ENCODE peak calls at places on chromosomes 7 and 10, in four cellular contexts. A is astrocyte of the cerebellum, U is dorsolateral prefrontal cortex, T is astrocyte of the spinal cord. I is an unnamed sample.

GRCh38 chr10:132829403-132829802 is 43.5 kb upstream of the NKX6-2 start:
- DNase-seq in A (no peak), U (no peak), T (no peak), I (no peak)

GRCh38 chr10:105742184-105742583 is 1101.1 kb downstream of the SORCS3 start:
- DNase-seq in A (no peak), U (no peak), T (peak), I (peak)

GRCh38 chr10:29619273-29619672 is 15.5 kb downstream of the SVIL start:
- DNase-seq in A (no peak), U (no peak), T (peak), I (no peak)

GRCh38 chr7:129163875-129164544 is 19.5 kb downstream of the TSPAN33 start:
- DNase-seq in A (peak), U (no peak), T (peak), I (peak)

GRCh38 chr7:18308938-18309337 is 186.6 kb upstream of the HDAC9 start:
- DNase-seq in A (no peak), U (no peak), T (no peak), I (no peak)

GRCh38 chr10:51097546-51097945 is 23.3 kb downstream of the PRKG1 start:
- DNase-seq in A (no peak), U (no peak), T (no peak), I (no peak)

GRCh38 chr10:87505366-87506113 is 847 bp downstream of the MINPP1 start:
- DNase-seq in A (no peak), U (peak), T (peak), I (no peak)

GRCh38 chr7:130356760-130357611 is 12.4 kb downstream of the CPA5 start:
- DNase-seq in A (peak), U (peak), T (peak), I (peak)

GRCh38 chr10:58802047-58802446 is 289.4 kb downstream of the BICC1 start:
- DNase-seq in A (no peak), U (no peak), T (no peak), I (no peak)

GRCh38 chr7:29915481-29916215 is 74.0 kb downstream of the SCRN1 start:
- DNase-seq in A (no peak), U (peak), T (peak), I (no peak)

GRCh38 chr7:135207739-135208416 is 3.4 kb downstream of the WDR91 start:
- DNase-seq in A (no peak), U (no peak), T (no peak), I (no peak)

GRCh38 chr10:59360605-59361515 is 1.5 kb downstream of the FAM13C start:
- DNase-seq in A (no peak), U (no peak), T (no peak), I (no peak)

GRCh38 chr7:127798023-127798422 is 146.0 kb downstream of the SND1 start:
- DNase-seq in A (peak), U (no peak), T (no peak), I (no peak)

GRCh38 chr10:101650841-101651240 is 44.1 kb downstream of the FBXW4 start:
- DNase-seq in A (no peak), U (no peak), T (no peak), I (no peak)

GRCh38 chr7:100048680-100049079 is 894 bp upstream of the ZSCAN21 start:
- DNase-seq in A (no peak), U (no peak), T (no peak), I (no peak)

GRCh38 chr10:49300140-49300974 is 1.4 kb downstream of the C10orf71 start:
- DNase-seq in A (peak), U (no peak), T (no peak), I (no peak)

GRCh38 chr7:15972767-15973362 is 286.4 kb upstream of the MEOX2 start:
- DNase-seq in A (no peak), U (no peak), T (peak), I (no peak)

GRCh38 chr10:12631216-12631615 is 281.9 kb downstream of the CAMK1D start:
- DNase-seq in A (no peak), U (no peak), T (no peak), I (no peak)

GRCh38 chr7:68892211-68892610 is 706.1 kb upstream of the AUTS2 start:
- DNase-seq in A (no peak), U (no peak), T (peak), I (no peak)

GRCh38 chr10:119233821-119234220 is 26.4 kb downstream of the GRK5 start:
- DNase-seq in A (no peak), U (no peak), T (peak), I (no peak)

GRCh38 chr7:341841-342638 is 52.1 kb downstream of the FOXL3 start:
- DNase-seq in A (no peak), U (peak), T (no peak), I (no peak)

GRCh38 chr7:141014091-141014490 is 661 bp downstream of the MRPS33 start:
- DNase-seq in A (peak), U (no peak), T (no peak), I (peak)

GRCh38 chr7:135262623-135263320 is 29.1 kb downstream of the STRA8 start:
- DNase-seq in A (no peak), U (no peak), T (no peak), I (no peak)

GRCh38 chr7:100489824-100490223 is 6.1 kb downstream of the NYAP1 start:
- DNase-seq in A (peak), U (peak), T (peak), I (peak)

GRCh38 chr10:47030191-47030698 is 119.0 kb downstream of the PTPN20 start:
- DNase-seq in A (no peak), U (peak), T (no peak), I (no peak)

GRCh38 chr10:97503413-97503812 is 4.7 kb downstream of the UBTD1 start:
- DNase-seq in A (no peak), U (no peak), T (no peak), I (no peak)

GRCh38 chr7:99720370-99721128 is 14.4 kb downstream of the CYP3A7 start:
- DNase-seq in A (no peak), U (no peak), T (no peak), I (no peak)

GRCh38 chr7:93205046-93205445 is 21.2 kb downstream of the HEPACAM2 start:
- DNase-seq in A (no peak), U (no peak), T (no peak), I (no peak)

GRCh38 chr10:70334526-70335245 is 47.7 kb downstream of the LRRC20 start:
- DNase-seq in A (no peak), U (no peak), T (no peak), I (no peak)

GRCh38 chr7:27153526-27153925 is 1.1 kb upstream of the HOXA3 start:
- DNase-seq in A (no peak), U (no peak), T (peak), I (no peak)

GRCh38 chr7:27154369-27154768 is 2.0 kb upstream of the HOXA3 start:
- DNase-seq in A (no peak), U (peak), T (no peak), I (no peak)

GRCh38 chr7:27151341-27151944 is 940 bp downstream of the HOXA3 start:
- DNase-seq in A (no peak), U (peak), T (no peak), I (no peak)

GRCh38 chr7:27151945-27152815 is at the start of gene HOXA3:
- DNase-seq in A (no peak), U (no peak), T (peak), I (no peak)

GRCh38 chr7:27152816-27153486 is 568 bp upstream of the HOXA3 start:
- DNase-seq in A (no peak), U (no peak), T (no peak), I (no peak)
- TF ChIP-seq CTCF in A (no peak), U (no peak), T (no peak), I (no peak)

GRCh38 chr10:43408710-43409384 is at the start of gene HNRNPF:
- DNase-seq in A (peak), U (peak), T (peak), I (peak)
- H3K4me3 ChIP-seq in A (peak), U (peak), T (peak), I (peak)

DNA sequence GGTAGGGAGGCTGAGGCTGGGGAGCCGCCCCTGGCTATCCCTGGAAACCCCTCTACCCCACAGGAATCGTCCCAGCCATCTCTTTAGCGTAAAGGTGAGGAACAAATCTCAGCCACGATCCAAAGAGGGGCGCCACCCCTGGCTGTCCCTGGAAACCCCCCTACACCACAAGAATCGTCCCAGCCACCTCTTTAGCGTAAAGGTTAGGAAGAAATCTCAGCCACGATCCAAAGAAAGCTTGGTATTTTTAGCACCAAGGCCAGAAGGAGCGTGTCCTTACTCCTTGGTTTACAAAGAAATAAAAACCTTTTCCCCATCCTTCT is 757 bp upstream of the TSPAN14 start:
- DNase-seq in A (no peak), U (no peak), T (no peak), I (no peak)
- TF ChIP-seq CTCF in A (no peak), U (no peak), T (no peak), I (peak)

DNA sequence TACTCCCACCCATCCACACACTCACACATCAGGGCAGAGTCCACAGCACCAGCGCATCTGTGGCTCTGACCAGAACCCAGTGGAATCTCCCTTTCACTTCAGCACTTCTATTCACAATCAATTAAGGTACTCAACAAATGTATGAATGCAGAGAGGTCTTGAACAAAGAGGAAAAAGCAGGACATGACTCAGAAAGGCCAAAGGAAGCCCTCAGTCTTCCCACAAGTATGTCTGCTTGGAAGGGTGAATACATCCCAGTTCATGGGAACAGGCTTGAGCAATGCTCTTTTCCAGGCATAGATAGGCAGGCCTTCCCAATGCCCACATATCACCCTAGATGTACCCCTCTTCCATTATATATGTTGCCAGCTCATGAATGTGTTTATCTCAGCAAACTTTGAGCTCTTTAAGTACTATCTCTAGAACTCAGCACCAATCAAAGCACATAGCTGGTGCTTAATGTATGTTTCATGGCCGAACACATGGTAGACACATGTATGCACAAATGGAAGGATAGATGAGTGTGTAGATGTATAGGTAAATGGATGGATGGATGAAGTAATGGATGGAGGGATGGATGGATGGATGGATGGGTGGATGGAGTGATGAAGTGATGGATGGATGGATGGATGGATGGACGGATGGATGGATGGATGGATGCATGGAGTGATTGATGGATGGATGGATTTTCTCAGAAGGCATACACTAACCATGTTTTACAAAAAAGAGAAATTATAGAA is 507.6 kb downstream of the GRID1 start:
- DNase-seq in A (no peak), U (no peak), T (no peak), I (no peak)
- H3K4me3 ChIP-seq in A (no peak), U (no peak), T (no peak), I (no peak)

DNA sequence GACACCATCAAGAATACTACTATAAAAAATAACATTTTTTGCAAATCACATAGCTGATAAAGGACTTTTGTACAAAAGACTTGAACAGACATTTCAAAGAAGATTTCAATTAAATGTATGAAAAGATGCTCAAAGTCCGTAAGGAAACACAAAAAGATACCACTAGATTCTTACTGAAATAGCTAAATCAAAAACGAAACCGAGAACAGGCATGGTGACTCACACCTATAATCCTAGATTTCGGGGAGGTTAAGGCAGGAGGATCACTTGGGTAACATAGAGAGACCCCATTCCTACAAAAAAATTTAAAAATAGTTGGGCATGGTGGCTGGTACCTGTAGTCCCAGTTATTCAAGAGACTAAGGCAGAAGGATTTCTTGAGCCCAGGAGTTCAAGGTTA is 520.2 kb upstream of the GRM3 start:
- DNase-seq in A (no peak), U (no peak), T (no peak), I (no peak)
- TF ChIP-seq CTCF in A (no peak), U (no peak), T (no peak), I (no peak)

GRCh38 chr7:64046041-64046389 is 781 bp downstream of the ZNF727 start:
- DNase-seq in A (no peak), U (no peak), T (no peak), I (no peak)
- H3K4me3 ChIP-seq in A (no peak), U (peak), T (no peak), I (no peak)

GRCh38 chr7:46859963-46860475 is 721.9 kb downstream of the TNS3 start:
- DNase-seq in A (no peak), U (peak), T (peak), I (no peak)

GRCh38 chr7:46854958-46855473 is 726.9 kb downstream of the TNS3 start:
- DNase-seq in A (no peak), U (no peak), T (peak), I (peak)

GRCh38 chr7:46853451-46853850 is 728.5 kb downstream of the TNS3 start:
- DNase-seq in A (peak), U (no peak), T (peak), I (peak)

GRCh38 chr7:46852795-46853194 is 729.1 kb downstream of the TNS3 start:
- DNase-seq in A (no peak), U (no peak), T (no peak), I (no peak)

GRCh38 chr7:46855851-46856250 is 726.1 kb downstream of the TNS3 start:
- DNase-seq in A (no peak), U (no peak), T (no peak), I (no peak)
- TF ChIP-seq CTCF in A (no peak), U (no peak), T (no peak), I (no peak)

DNA sequence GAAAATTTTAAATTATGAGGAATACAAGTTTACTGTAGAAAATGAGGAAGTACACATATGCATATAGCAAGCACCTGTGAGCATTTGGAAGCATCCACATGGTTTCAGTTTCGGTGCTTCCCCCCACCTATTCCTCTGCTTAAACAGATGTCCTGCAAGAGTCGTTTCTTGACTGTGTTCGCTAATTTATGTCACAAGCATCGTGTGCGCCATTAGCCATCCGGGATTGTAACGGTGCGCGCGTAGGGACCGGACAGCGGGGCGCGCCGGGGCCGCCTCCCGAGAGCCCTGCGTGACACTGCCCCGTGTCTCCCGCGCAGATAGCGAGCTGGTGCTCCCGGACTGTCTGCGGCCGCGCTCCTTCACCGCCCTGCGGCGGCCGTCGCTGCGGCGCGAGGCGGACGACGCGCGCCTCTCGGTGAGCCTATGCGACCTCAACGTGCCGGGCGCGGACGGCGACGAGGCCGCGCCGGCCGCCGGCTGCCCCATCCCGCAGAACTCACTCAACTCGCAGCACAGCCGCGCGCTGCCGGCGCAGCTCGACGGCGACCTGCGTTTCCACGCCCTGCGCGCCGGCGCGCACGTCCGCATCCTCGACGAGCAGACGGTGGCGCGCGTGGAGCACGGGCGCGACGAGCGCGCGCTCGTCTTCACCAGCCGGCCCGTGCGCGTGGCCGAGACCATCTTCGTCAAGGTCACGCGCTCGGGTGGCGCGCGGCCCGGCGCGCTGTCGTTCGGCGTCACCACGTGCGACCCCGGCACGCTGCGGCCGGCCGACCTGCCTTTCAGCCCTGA is 90.9 kb downstream of the NEURL1 start:
- DNase-seq in A (no peak), U (no peak), T (no peak), I (no peak)
- H3K4me3 ChIP-seq in A (no peak), U (peak), T (peak), I (no peak)

GRCh38 chr10:71970331-71970730 is 6.1 kb downstream of the CHST3 start:
- DNase-seq in A (no peak), U (no peak), T (peak), I (no peak)
- TF ChIP-seq CTCF in A (no peak), U (no peak), T (peak), I (peak)

DNA sequence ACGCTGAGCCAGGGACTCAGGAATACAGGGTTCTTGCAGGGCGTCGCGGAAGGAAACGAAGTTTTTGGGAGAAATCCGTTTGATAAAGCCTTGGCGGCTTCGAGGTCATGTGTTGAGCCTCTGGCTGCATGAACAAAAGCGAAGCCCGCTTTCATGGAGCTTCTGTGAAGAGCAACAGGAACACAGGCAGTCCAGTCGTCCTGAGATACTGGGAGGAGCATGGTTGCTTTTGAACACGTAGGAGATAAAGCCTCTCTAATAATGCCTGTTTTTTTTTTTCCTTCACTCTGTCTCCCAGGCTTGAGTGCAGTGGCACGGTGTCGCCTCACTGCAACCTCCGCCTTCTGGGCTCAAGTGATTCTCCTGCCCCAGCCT is 455 bp upstream of the ZNF32 start:
- DNase-seq in A (no peak), U (no peak), T (no peak), I (no peak)
- H3K4me3 ChIP-seq in A (peak), U (peak), T (peak), I (peak)

I was measured in retinal pigment epithelial cell.